ENCODE peak calls at places on chromosomes 12 and 14, in eight cellular contexts. One of them, this sample, is unnamed. For H3K27me3, the result is how much of the 10 kb centered on the place peaks cover.

GRCh38 chr12:132385375-132385774 is 56.0 kb upstream of the GALNT9 start:
- DNase-seq in heart right ventricle: no peak
- DNase-seq in left lung: no peak
- DNase-seq in Karpas-422: no peak
- DNase-seq in lower lobe of right lung: no peak
- DNase-seq in GM06990: no peak
- DNase-seq in cardiac muscle cell: no peak
- DNase-seq in ascending aorta: no peak
- DNase-seq in this sample: no peak

GRCh38 chr12:49582840-49583239 is 14.9 kb upstream of the MCRS1 start:
- DNase-seq in heart right ventricle: no peak
- DNase-seq in left lung: no peak
- DNase-seq in Karpas-422: no peak
- DNase-seq in lower lobe of right lung: no peak
- DNase-seq in GM06990: no peak
- DNase-seq in cardiac muscle cell: peak
- DNase-seq in ascending aorta: peak
- DNase-seq in this sample: no peak

GRCh38 chr14:90871605-90872233 is 55.5 kb upstream of the TTC7B start:
- DNase-seq in heart right ventricle: no peak
- DNase-seq in left lung: no peak
- DNase-seq in Karpas-422: no peak
- DNase-seq in lower lobe of right lung: no peak
- DNase-seq in GM06990: no peak
- DNase-seq in cardiac muscle cell: no peak
- DNase-seq in ascending aorta: no peak
- DNase-seq in this sample: no peak

GRCh38 chr14:89432226-89432625 is 15.2 kb upstream of the FOXN3 start:
- DNase-seq in heart right ventricle: no peak
- DNase-seq in left lung: no peak
- DNase-seq in Karpas-422: no peak
- DNase-seq in lower lobe of right lung: no peak
- DNase-seq in GM06990: no peak
- DNase-seq in cardiac muscle cell: no peak
- DNase-seq in ascending aorta: no peak
- DNase-seq in this sample: no peak

GRCh38 chr12:132806857-132807256 is 21.8 kb downstream of the GOLGA3 start:
- DNase-seq in heart right ventricle: no peak
- DNase-seq in left lung: no peak
- DNase-seq in Karpas-422: no peak
- DNase-seq in lower lobe of right lung: no peak
- DNase-seq in GM06990: no peak
- DNase-seq in cardiac muscle cell: no peak
- DNase-seq in ascending aorta: no peak
- DNase-seq in this sample: no peak

GRCh38 chr12:75155962-75156361 is 53.7 kb downstream of the KCNC2 start:
- DNase-seq in heart right ventricle: no peak
- DNase-seq in left lung: no peak
- DNase-seq in Karpas-422: no peak
- DNase-seq in lower lobe of right lung: no peak
- DNase-seq in GM06990: no peak
- DNase-seq in cardiac muscle cell: peak
- DNase-seq in ascending aorta: no peak
- DNase-seq in this sample: no peak

GRCh38 chr14:35814371-35815005 is 5.4 kb upstream of the RALGAPA1 start:
- DNase-seq in heart right ventricle: peak
- DNase-seq in left lung: peak
- DNase-seq in Karpas-422: peak
- DNase-seq in lower lobe of right lung: no peak
- DNase-seq in GM06990: no peak
- DNase-seq in cardiac muscle cell: peak
- DNase-seq in ascending aorta: no peak
- DNase-seq in this sample: peak

GRCh38 chr12:110199360-110200123 is 75.4 kb downstream of the IFT81 start:
- DNase-seq in heart right ventricle: no peak
- DNase-seq in left lung: no peak
- DNase-seq in Karpas-422: no peak
- DNase-seq in lower lobe of right lung: no peak
- DNase-seq in GM06990: peak
- DNase-seq in cardiac muscle cell: no peak
- DNase-seq in ascending aorta: no peak
- DNase-seq in this sample: peak

GRCh38 chr12:89225808-89226368 is 126.4 kb downstream of the DUSP6 start:
- DNase-seq in heart right ventricle: no peak
- DNase-seq in left lung: peak
- DNase-seq in Karpas-422: no peak
- DNase-seq in lower lobe of right lung: no peak
- DNase-seq in GM06990: peak
- DNase-seq in cardiac muscle cell: no peak
- DNase-seq in ascending aorta: peak
- DNase-seq in this sample: no peak

GRCh38 chr12:105721051-105721825 is 390.7 kb downstream of the C12orf75 start:
- DNase-seq in heart right ventricle: no peak
- DNase-seq in left lung: no peak
- DNase-seq in Karpas-422: no peak
- DNase-seq in lower lobe of right lung: no peak
- DNase-seq in GM06990: peak
- DNase-seq in cardiac muscle cell: no peak
- DNase-seq in ascending aorta: no peak
- DNase-seq in this sample: no peak

GRCh38 chr14:103408491-103409155 is 23.4 kb downstream of the MARK3 start:
- DNase-seq in heart right ventricle: no peak
- DNase-seq in left lung: no peak
- DNase-seq in Karpas-422: no peak
- DNase-seq in lower lobe of right lung: no peak
- DNase-seq in GM06990: no peak
- DNase-seq in cardiac muscle cell: no peak
- DNase-seq in ascending aorta: no peak
- DNase-seq in this sample: no peak

GRCh38 chr12:124732275-124733075 is 131.2 kb downstream of the SCARB1 start:
- DNase-seq in heart right ventricle: no peak
- DNase-seq in left lung: no peak
- DNase-seq in Karpas-422: no peak
- DNase-seq in lower lobe of right lung: no peak
- DNase-seq in GM06990: no peak
- DNase-seq in cardiac muscle cell: peak
- DNase-seq in ascending aorta: no peak
- DNase-seq in this sample: no peak

GRCh38 chr14:79318371-79318770 is 892.9 kb downstream of the DIO2 start:
- DNase-seq in heart right ventricle: no peak
- DNase-seq in left lung: no peak
- DNase-seq in Karpas-422: no peak
- DNase-seq in lower lobe of right lung: no peak
- DNase-seq in GM06990: no peak
- DNase-seq in cardiac muscle cell: no peak
- DNase-seq in ascending aorta: no peak
- DNase-seq in this sample: no peak

GRCh38 chr14:93207468-93208308 is 632 bp downstream of the UBR7 start:
- DNase-seq in heart right ventricle: no peak
- DNase-seq in left lung: no peak
- DNase-seq in Karpas-422: peak
- DNase-seq in lower lobe of right lung: no peak
- DNase-seq in GM06990: no peak
- DNase-seq in cardiac muscle cell: peak
- DNase-seq in ascending aorta: peak
- DNase-seq in this sample: peak

GRCh38 chr12:50149311-50149710 is 17.9 kb downstream of the CERS5 start:
- DNase-seq in heart right ventricle: no peak
- DNase-seq in left lung: no peak
- DNase-seq in Karpas-422: no peak
- DNase-seq in lower lobe of right lung: no peak
- DNase-seq in GM06990: no peak
- DNase-seq in cardiac muscle cell: no peak
- DNase-seq in ascending aorta: no peak
- DNase-seq in this sample: no peak

GRCh38 chr14:65975865-65976264 is 510.3 kb upstream of the CCDC196 start:
- DNase-seq in heart right ventricle: no peak
- DNase-seq in left lung: no peak
- DNase-seq in Karpas-422: no peak
- DNase-seq in lower lobe of right lung: no peak
- DNase-seq in GM06990: no peak
- DNase-seq in cardiac muscle cell: no peak
- DNase-seq in ascending aorta: no peak
- DNase-seq in this sample: no peak

GRCh38 chr14:65976771-65977170 is 509.4 kb upstream of the CCDC196 start:
- DNase-seq in heart right ventricle: no peak
- DNase-seq in left lung: no peak
- DNase-seq in Karpas-422: no peak
- DNase-seq in lower lobe of right lung: no peak
- DNase-seq in GM06990: no peak
- DNase-seq in cardiac muscle cell: no peak
- DNase-seq in ascending aorta: no peak
- DNase-seq in this sample: no peak

GRCh38 chr14:65972346-65972745 is 513.8 kb upstream of the CCDC196 start:
- DNase-seq in heart right ventricle: no peak
- DNase-seq in left lung: no peak
- DNase-seq in Karpas-422: no peak
- DNase-seq in lower lobe of right lung: no peak
- DNase-seq in GM06990: no peak
- DNase-seq in cardiac muscle cell: no peak
- DNase-seq in ascending aorta: no peak
- DNase-seq in this sample: no peak

GRCh38 chr14:65972891-65973290 is 513.3 kb upstream of the CCDC196 start:
- DNase-seq in heart right ventricle: no peak
- DNase-seq in left lung: no peak
- DNase-seq in Karpas-422: no peak
- DNase-seq in lower lobe of right lung: no peak
- DNase-seq in GM06990: no peak
- DNase-seq in cardiac muscle cell: no peak
- DNase-seq in ascending aorta: no peak
- DNase-seq in this sample: no peak
- H3K27me3 ChIP-seq in heart right ventricle: under half
- H3K27me3 ChIP-seq in left lung: under half
- H3K27me3 ChIP-seq in Karpas-422: under half
- H3K27me3 ChIP-seq in lower lobe of right lung: under half
- H3K27me3 ChIP-seq in GM06990: under half
- H3K27me3 ChIP-seq in cardiac muscle cell: under half
- H3K27me3 ChIP-seq in ascending aorta: under half
- H3K27me3 ChIP-seq in this sample: under half

GRCh38 chr14:85714046-85714445 is 184.1 kb downstream of the FLRT2 start:
- DNase-seq in heart right ventricle: no peak
- DNase-seq in left lung: no peak
- DNase-seq in Karpas-422: no peak
- DNase-seq in lower lobe of right lung: no peak
- DNase-seq in GM06990: no peak
- DNase-seq in cardiac muscle cell: no peak
- DNase-seq in ascending aorta: no peak
- DNase-seq in this sample: no peak
- H3K4me3 ChIP-seq in heart right ventricle: no peak
- H3K4me3 ChIP-seq in left lung: no peak
- H3K4me3 ChIP-seq in Karpas-422: no peak
- H3K4me3 ChIP-seq in lower lobe of right lung: no peak
- H3K4me3 ChIP-seq in GM06990: no peak
- H3K4me3 ChIP-seq in cardiac muscle cell: no peak
- H3K4me3 ChIP-seq in ascending aorta: no peak
- H3K4me3 ChIP-seq in this sample: no peak

DNA sequence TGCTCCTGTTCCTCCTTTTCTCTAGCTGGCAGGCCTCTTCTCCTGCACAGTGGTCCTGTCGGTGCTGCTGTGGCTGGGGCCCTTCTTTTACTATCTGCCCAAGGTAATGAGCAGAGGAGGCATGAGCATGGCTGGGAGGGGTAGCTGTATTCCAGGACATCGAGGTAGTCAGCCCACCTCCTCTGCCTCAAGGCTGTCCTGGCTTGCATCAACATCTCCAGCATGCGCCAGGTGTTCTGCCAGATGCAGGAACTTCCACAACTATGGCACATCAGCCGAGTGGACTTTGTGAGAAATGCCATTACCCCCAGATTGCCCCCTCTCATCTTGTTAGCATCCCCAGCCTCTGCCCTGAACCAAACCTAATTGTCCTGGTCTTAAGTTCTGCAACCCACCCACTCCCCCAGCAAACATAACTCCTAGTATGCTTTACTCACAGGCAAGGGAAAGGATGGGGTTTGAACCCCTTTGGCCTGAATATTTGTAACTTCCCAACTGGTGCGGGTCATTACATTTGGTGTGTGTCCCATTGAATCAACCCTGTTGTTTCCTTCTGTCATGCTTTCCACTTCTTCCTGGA is 9.1 kb downstream of the B4GALNT1 start:
- DNase-seq in heart right ventricle: no peak
- DNase-seq in left lung: no peak
- DNase-seq in Karpas-422: no peak
- DNase-seq in lower lobe of right lung: no peak
- DNase-seq in GM06990: no peak
- DNase-seq in cardiac muscle cell: no peak
- DNase-seq in ascending aorta: no peak
- DNase-seq in this sample: no peak
- H3K27me3 ChIP-seq in heart right ventricle: half or more
- H3K27me3 ChIP-seq in left lung: half or more
- H3K27me3 ChIP-seq in Karpas-422: under half
- H3K27me3 ChIP-seq in lower lobe of right lung: half or more
- H3K27me3 ChIP-seq in GM06990: under half
- H3K27me3 ChIP-seq in cardiac muscle cell: half or more
- H3K27me3 ChIP-seq in ascending aorta: under half
- H3K27me3 ChIP-seq in this sample: under half

GRCh38 chr12:91178801-91179200 is 3.8 kb downstream of the DCN start:
- DNase-seq in heart right ventricle: no peak
- DNase-seq in left lung: no peak
- DNase-seq in Karpas-422: peak
- DNase-seq in lower lobe of right lung: no peak
- DNase-seq in GM06990: no peak
- DNase-seq in cardiac muscle cell: no peak
- DNase-seq in ascending aorta: no peak
- DNase-seq in this sample: no peak

GRCh38 chr12:91180162-91180561 is 2.5 kb downstream of the DCN start:
- DNase-seq in heart right ventricle: no peak
- DNase-seq in left lung: no peak
- DNase-seq in Karpas-422: peak
- DNase-seq in lower lobe of right lung: no peak
- DNase-seq in GM06990: no peak
- DNase-seq in cardiac muscle cell: no peak
- DNase-seq in ascending aorta: no peak
- DNase-seq in this sample: no peak

GRCh38 chr12:91177380-91177779 is 5.2 kb downstream of the DCN start:
- DNase-seq in heart right ventricle: no peak
- DNase-seq in left lung: no peak
- DNase-seq in Karpas-422: no peak
- DNase-seq in lower lobe of right lung: no peak
- DNase-seq in GM06990: no peak
- DNase-seq in cardiac muscle cell: no peak
- DNase-seq in ascending aorta: no peak
- DNase-seq in this sample: no peak

GRCh38 chr12:91179315-91179714 is 3.3 kb downstream of the DCN start:
- DNase-seq in heart right ventricle: no peak
- DNase-seq in left lung: no peak
- DNase-seq in Karpas-422: peak
- DNase-seq in lower lobe of right lung: no peak
- DNase-seq in GM06990: no peak
- DNase-seq in cardiac muscle cell: no peak
- DNase-seq in ascending aorta: no peak
- DNase-seq in this sample: no peak

DNA sequence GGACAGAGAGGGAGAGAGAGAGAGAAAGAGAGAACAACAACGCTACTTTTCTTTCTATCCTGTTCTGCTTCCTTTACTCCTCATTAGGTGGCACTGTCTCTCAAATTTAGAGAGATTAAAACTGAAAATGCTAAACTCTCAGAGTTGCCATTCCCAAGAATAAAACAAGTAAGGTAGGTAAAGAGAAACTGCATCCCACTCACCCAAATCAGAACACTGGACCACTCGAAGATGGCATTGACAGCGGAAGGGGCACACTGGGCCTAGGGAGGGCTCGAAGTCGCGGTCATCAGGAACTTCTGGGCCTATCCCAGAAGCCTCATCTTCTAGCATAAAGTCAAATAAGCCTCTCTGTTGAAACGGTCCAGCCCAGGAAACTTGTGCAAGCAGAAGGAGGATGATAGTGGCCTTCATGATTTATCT is 4.5 kb downstream of the DCN start:
- DNase-seq in heart right ventricle: no peak
- DNase-seq in left lung: no peak
- DNase-seq in Karpas-422: peak
- DNase-seq in lower lobe of right lung: no peak
- DNase-seq in GM06990: peak
- DNase-seq in cardiac muscle cell: peak
- DNase-seq in ascending aorta: no peak
- DNase-seq in this sample: no peak
- H3K4me3 ChIP-seq in heart right ventricle: peak
- H3K4me3 ChIP-seq in left lung: peak
- H3K4me3 ChIP-seq in Karpas-422: peak
- H3K4me3 ChIP-seq in lower lobe of right lung: peak
- H3K4me3 ChIP-seq in GM06990: no peak
- H3K4me3 ChIP-seq in cardiac muscle cell: no peak
- H3K4me3 ChIP-seq in ascending aorta: peak
- H3K4me3 ChIP-seq in this sample: peak